ENCODE peak calls at places on chromosome X, in nine cellular contexts. B is CD8-positive, alpha-beta T cell; C is pancreas; W is Peyer's patch; Q is A673; G is tibial nerve; H is fibroblast of lung; P is esophagus muscularis mucosa; S is gastrocnemius medialis. O is an unnamed sample.
A peak's percentile ranks its signal among the peaks of the same experiment; 100 is the strongest.

GRCh38 chrX:44829836-44830235 is 14.0 kb upstream of the DUSP21 start:
- DNase-seq in B (no peak), C (no peak), W (no peak), Q (no peak), G (no peak), H (no peak), P (no peak), S (no peak), O (no peak)

GRCh38 chrX:154401918-154402621 is 3.9 kb downstream of the RPL10 start:
- DNase-seq in B (no peak), C (no peak), W (no peak), Q (peak; percentile 47), G (no peak), H (no peak), P (no peak), S (no peak), O (no peak)

GRCh38 chrX:17655232-17656034 is 81.9 kb upstream of the SCML1 start:
- DNase-seq in B (no peak), C (no peak), W (no peak), Q (no peak), G (no peak), H (peak; percentile 15), P (no peak), S (no peak), O (peak; percentile 41)

GRCh38 chrX:71367396-71367795 is 1.2 kb downstream of the TAF1 start:
- DNase-seq in B (no peak), C (no peak), W (no peak), Q (no peak), G (no peak), H (no peak), P (no peak), S (no peak), O (no peak)

GRCh38 chrX:10524578-10524977 is 95.8 kb downstream of the MID1 start:
- DNase-seq in B (no peak), C (no peak), W (no peak), Q (no peak), G (no peak), H (no peak), P (no peak), S (no peak), O (no peak)

GRCh38 chrX:69262036-69262905 is 97.0 kb upstream of the PJA1 start:
- DNase-seq in B (no peak), C (no peak), W (no peak), Q (no peak), G (peak; percentile 49), H (peak; percentile 67), P (no peak), S (no peak), O (no peak)

GRCh38 chrX:27350476-27350875 is 112.7 kb downstream of the PPP4R3C start:
- DNase-seq in B (no peak), C (no peak), W (no peak), Q (no peak), G (no peak), H (no peak), P (no peak), S (no peak), O (no peak)

GRCh38 chrX:108537005-108537404 is 97.4 kb downstream of the COL4A5 start:
- DNase-seq in B (no peak), C (no peak), W (no peak), Q (peak; percentile 21), G (peak; percentile 35), H (peak; percentile 54), P (no peak), S (no peak), O (peak; percentile 63)

GRCh38 chrX:119266364-119266995 is 30.4 kb downstream of the PGRMC1 start:
- DNase-seq in B (no peak), C (peak; percentile 26), W (no peak), Q (peak; percentile 36), G (peak; percentile 5), H (peak; percentile 33), P (no peak), S (no peak), O (peak; percentile 35)

GRCh38 chrX:128816919-128817318 is 706.4 kb downstream of the SMARCA1 start:
- DNase-seq in B (no peak), C (no peak), W (no peak), Q (peak; percentile 37), G (no peak), H (no peak), P (no peak), S (no peak), O (peak; percentile 64)

GRCh38 chrX:6363193-6363592 is 134.5 kb upstream of the NLGN4X start:
- DNase-seq in B (no peak), C (no peak), W (no peak), Q (peak; percentile 68), G (no peak), H (no peak), P (no peak), S (no peak), O (peak; percentile 16)

GRCh38 chrX:133081990-133082389 is 14.9 kb downstream of the USP26 start:
- DNase-seq in B (no peak), C (no peak), W (no peak), Q (no peak), G (no peak), H (no peak), P (no peak), S (no peak), O (no peak)

GRCh38 chrX:52574416-52575275 is 57.8 kb upstream of the XAGE1B start:
- DNase-seq in B (no peak), C (peak; percentile 36), W (no peak), Q (peak; percentile 90), G (no peak), H (peak; percentile 61), P (peak; percentile 4), S (no peak), O (peak; percentile 80)

GRCh38 chrX:13688384-13688771 is 550 bp upstream of the RAB9A start:
- DNase-seq in B (no peak), C (no peak), W (no peak), Q (no peak), G (no peak), H (no peak), P (no peak), S (no peak), O (no peak)

GRCh38 chrX:3435057-3435456 is 88.6 kb upstream of the MXRA5 start:
- DNase-seq in B (no peak), C (no peak), W (no peak), Q (no peak), G (no peak), H (no peak), P (no peak), S (no peak), O (no peak)

GRCh38 chrX:55379396-55379795 is 72.5 kb upstream of the MAGEH1 start:
- DNase-seq in B (no peak), C (no peak), W (no peak), Q (no peak), G (no peak), H (no peak), P (no peak), S (no peak), O (no peak)

GRCh38 chrX:57289089-57289488 is 2.6 kb downstream of the FAAH2 start:
- DNase-seq in B (no peak), C (no peak), W (no peak), Q (no peak), G (no peak), H (no peak), P (no peak), S (no peak), O (no peak)

DNA sequence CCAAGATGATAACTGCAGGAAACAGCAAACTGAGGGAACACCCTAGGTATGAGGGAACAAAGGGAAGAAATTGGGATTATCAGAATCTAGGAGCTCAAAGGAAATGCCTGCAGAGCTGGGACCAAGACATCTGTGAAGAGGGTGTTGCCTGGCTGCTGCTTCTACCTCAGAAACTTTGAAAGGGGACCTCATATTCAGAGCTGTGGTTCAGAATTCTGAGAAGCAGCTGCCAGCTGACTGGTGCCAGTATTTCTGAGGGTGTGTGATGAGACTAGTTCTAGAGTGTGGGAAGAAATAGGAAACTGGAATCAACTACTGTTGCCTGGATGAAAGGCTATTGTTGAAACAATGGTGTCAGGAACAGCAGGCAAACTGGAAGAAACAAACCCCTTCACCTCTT is 8.5 kb downstream of the FAAH2 start:
- DNase-seq in B (no peak), C (no peak), W (no peak), Q (no peak), G (no peak), H (no peak), P (no peak), S (no peak), O (no peak)
- H3K27ac ChIP-seq in B (no peak overlapping the region), C (no peak overlapping the region), W (no peak overlapping the region), Q (no peak overlapping the region), G (no peak overlapping the region), H (no peak overlapping the region), P (no peak overlapping the region), S (no peak overlapping the region), O (no peak overlapping the region)

GRCh38 chrX:29172880-29173279 is 585.6 kb downstream of the IL1RAPL1 start:
- DNase-seq in B (no peak), C (no peak), W (no peak), Q (peak; percentile 78), G (no peak), H (peak; percentile 27), P (no peak), S (no peak), O (no peak)
- H3K27ac ChIP-seq in B (no peak overlapping the region), C (no peak overlapping the region), W (no peak overlapping the region), Q (peak overlapping the region; percentile 56), G (no peak overlapping the region), H (no peak overlapping the region), P (no peak overlapping the region), S (no peak overlapping the region), O (no peak overlapping the region)

GRCh38 chrX:110413727-110414124 is 55.1 kb downstream of the RTL9 start:
- DNase-seq in B (no peak), C (no peak), W (no peak), Q (no peak), G (no peak), H (no peak), P (no peak), S (no peak), O (no peak)
- H3K27ac ChIP-seq in B (no peak overlapping the region), C (no peak overlapping the region), W (no peak overlapping the region), Q (no peak overlapping the region), G (no peak overlapping the region), H (no peak overlapping the region), P (no peak overlapping the region), S (no peak overlapping the region), O (no peak overlapping the region)

GRCh38 chrX:39226307-39226706 is 425.0 kb downstream of the MID1IP1 start:
- DNase-seq in B (no peak), C (no peak), W (no peak), Q (no peak), G (peak; percentile 5), H (no peak), P (no peak), S (no peak), O (no peak)

GRCh38 chrX:39220952-39221351 is 419.7 kb downstream of the MID1IP1 start:
- DNase-seq in B (no peak), C (no peak), W (no peak), Q (no peak), G (no peak), H (no peak), P (no peak), S (no peak), O (no peak)

DNA sequence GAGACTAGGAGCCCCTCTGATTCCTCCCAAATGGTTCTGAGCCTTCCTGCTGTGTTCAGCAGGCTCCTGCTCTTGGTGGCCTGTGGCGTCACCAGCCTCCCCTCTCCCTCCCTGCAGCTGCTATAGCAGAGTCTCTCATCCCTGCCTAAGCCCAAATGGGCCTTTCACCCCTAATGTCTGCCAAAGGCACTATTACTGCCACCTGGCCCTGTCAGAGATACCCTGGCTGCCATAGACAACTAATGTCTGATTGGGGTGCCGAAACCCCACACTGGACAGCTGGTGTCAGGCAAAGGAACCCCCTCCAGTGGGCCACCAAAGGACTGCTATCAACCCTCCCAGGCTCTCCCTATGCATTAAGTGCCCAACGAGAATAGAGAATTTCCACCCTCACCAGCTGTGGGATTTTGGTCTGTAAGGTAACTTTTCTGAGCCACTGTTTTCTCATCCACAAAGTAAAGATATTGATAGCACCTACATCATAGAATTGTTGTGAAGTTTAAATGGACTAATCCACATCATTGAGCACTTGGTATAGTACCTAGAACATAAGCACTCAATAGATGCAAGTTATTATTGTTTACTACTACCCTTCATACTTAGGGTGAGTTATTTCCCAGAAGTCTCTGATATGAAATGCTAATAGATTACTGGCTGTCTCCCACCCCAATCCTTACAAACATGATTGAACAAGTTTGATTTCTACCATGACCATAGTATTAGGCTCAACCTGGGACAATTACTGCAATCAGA is 421.3 kb downstream of the MID1IP1 start:
- DNase-seq in B (no peak), C (no peak), W (no peak), Q (no peak), G (no peak), H (no peak), P (no peak), S (no peak), O (no peak)
- H3K27ac ChIP-seq in B (no peak overlapping the region), C (no peak overlapping the region), W (no peak overlapping the region), Q (no peak overlapping the region), G (no peak overlapping the region), H (no peak overlapping the region), P (no peak overlapping the region), S (no peak overlapping the region), O (no peak overlapping the region)

O was measured in GM23338.